ENCODE peak calls at places on chromosomes 13 and 19, in six cellular contexts. P is heart left ventricle, W is thoracic aorta, O is H9, I is pancreas, F is tibial artery. G is an unnamed sample.

GRCh38 chr13:43159007-43159406 is 135.6 kb downstream of the DNAJC15 start:
- DNase-seq in F (no peak), P (no peak), W (no peak), I (no peak), O (no peak), G (no peak)

GRCh38 chr13:44449999-44450821 is 76.6 kb downstream of the SERP2 start:
- DNase-seq in F (no peak), I (no peak), P (no peak), W (no peak), O (no peak), G (no peak)

GRCh38 chr19:824885-825284 is 2.8 kb upstream of the AZU1 start:
- DNase-seq in I (no peak), P (no peak), F (no peak), O (no peak), W (no peak), G (no peak)

GRCh38 chr19:32176591-32176990 is 168.8 kb upstream of the ZNF507 start:
- DNase-seq in P (no peak), O (no peak), W (no peak), I (no peak), F (no peak), G (peak; percentile 3)

GRCh38 chr19:42048992-42049391 is 21.0 kb downstream of the GRIK5 start:
- DNase-seq in O (no peak), F (no peak), I (no peak), P (no peak), W (no peak), G (peak; percentile 64)

GRCh38 chr19:18765224-18765623 is 25.9 kb downstream of the COMP start:
- DNase-seq in W (no peak), O (no peak), P (no peak), F (no peak), I (peak; percentile 69), G (peak; percentile 60)

GRCh38 chr13:45055198-45055901 is 65.0 kb upstream of the GTF2F2 start:
- DNase-seq in F (no peak), I (no peak), W (no peak), P (no peak), O (no peak), G (peak; percentile 30)

GRCh38 chr19:49553451-49554271 is 25.9 kb downstream of the RCN3 start:
- DNase-seq in W (no peak), F (no peak), I (peak; percentile 80), P (no peak), O (no peak), G (peak; percentile 77)

GRCh38 chr13:43054803-43055802 is 31.7 kb downstream of the DNAJC15 start:
- DNase-seq in I (no peak), O (peak; percentile 43), W (no peak), P (peak; percentile 52), F (no peak), G (peak; percentile 52)

GRCh38 chr13:21637296-21637695 is 33.3 kb upstream of the MICU2 start:
- DNase-seq in P (no peak), W (no peak), F (no peak), O (no peak), I (peak; percentile 16), G (peak; percentile 88)

GRCh38 chr13:108037348-108037747 is 178.0 kb downstream of the LIG4 start:
- DNase-seq in I (no peak), O (no peak), W (no peak), P (no peak), F (no peak), G (no peak)

GRCh38 chr19:36547001-36547732 is 19.1 kb upstream of the ZNF260 start:
- DNase-seq in I (no peak), F (no peak), W (no peak), P (no peak), O (no peak), G (no peak)

DNA sequence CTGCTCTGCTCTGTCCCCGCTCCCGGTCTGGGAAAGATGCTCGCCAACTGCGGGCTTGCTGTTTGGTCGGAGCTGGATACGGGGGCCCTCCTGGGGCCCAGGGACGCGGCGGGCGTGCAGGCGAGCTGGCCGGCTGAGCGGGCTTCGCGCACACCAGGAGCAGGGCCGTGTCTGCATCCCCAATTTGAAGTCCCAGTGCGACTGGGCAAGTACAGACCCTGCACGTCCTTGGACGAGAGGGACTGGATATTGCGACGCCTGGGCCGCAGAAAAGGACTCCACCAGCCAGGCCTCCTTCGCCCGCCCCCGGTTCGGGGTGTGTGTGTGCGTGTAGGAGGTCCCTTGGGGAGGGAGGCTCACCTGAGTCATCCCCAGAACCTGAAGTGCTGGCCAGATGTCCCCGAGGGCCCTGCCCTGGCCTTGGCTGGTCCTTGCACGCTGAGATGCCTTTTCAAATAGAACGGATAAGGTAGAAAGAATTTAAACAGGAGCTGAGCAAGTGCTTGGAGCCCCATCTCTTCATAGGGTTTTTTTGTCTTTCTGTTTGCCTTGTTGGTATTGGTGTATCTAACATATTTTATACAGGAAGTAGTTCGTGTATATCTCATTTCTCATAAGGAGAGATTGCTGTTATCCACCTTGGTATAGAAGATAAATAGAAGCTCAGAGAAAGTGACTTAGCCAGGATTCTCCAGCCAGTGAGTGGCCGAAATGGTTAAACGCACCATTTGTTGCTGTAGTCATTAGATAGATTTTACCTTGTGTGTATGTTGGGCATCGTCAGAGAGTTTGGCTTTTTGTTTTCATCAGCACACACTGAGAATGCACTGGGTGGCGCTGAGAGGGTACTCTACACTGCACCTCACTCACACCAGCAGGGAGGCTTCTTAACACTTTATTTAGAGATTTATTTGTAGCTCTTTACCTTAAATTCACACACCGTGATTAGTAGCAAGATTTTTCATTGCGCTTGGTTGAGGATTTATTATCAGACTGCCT is 1.1 kb downstream of the NAXD start:
- DNase-seq in F (peak; percentile 77), W (peak; percentile 30), P (no peak), O (no peak), I (peak; percentile 67), G (peak; percentile 52)
- TF ChIP-seq CTCF in F (no peak), W (no peak), P (no peak), O (peak; percentile 27), I (no peak), G (no peak)

DNA sequence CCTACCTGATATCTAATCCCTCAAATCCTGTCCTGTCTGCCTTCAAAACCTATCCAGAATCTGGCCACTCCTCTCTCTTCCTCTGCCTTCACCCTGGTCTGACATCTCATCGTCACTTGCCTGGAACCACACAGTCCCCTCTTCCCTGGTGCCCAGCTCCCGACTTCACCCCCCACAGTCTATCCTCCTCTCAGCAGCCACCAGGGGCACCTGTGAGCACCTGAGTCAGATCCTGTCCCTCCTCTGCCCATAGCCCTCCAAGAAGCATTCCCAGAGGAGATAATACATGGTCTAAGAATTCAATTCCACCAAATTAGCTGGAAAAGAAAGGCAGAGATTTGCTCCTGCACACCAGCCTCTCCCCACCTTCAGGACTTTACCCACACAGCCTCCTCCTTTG is 48.9 kb downstream of the ZNRF4 start:
- DNase-seq in P (no peak), I (no peak), F (no peak), W (no peak), O (peak; percentile 52), G (no peak)
- H3K9me3 ChIP-seq in P (peaks cover 35% of the 10 kb centered on the region), I (no peaks in the 10 kb centered on the region), F (peaks cover 37% of the 10 kb centered on the region), W (peaks cover 19% of the 10 kb centered on the region), O (peaks cover 7% of the 10 kb centered on the region), G (no peaks in the 10 kb centered on the region)

DNA sequence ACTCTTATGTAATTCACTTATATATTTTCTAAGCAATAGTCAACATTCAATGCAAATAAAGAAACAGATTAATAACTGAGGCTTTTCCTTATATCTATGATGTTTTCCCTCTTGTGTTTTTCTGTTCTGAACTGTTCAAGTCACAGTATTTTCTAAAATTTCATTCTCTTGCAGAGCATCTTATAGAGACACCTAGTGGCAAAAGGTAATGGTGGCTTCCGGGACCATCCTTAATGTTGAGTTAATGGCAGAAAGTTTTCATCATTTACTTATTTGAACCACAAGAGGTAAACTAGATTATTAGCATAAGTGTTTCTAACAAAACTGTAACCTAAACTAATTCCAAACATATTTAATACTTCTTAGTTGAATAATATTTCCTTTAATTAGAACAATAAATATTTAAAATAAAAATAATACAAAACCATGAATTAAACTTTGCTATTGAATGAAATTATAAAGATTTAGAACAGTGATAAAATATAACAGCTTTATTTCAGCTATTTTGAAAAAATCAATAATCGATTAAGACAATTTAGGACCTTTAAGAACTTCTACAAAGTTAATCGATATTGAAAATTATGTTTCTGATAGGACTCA is 1.7 kb upstream of the SLITRK5 start:
- DNase-seq in I (no peak), F (no peak), P (no peak), O (peak; percentile 30), W (no peak), G (no peak)
- H3K27me3 ChIP-seq in I (no peaks in the 10 kb centered on the region), F (no peaks in the 10 kb centered on the region), P (peaks cover 15% of the 10 kb centered on the region), O (peaks cover 11% of the 10 kb centered on the region), W (peaks cover 4% of the 10 kb centered on the region), G (peaks cover 27% of the 10 kb centered on the region)

GRCh38 chr19:12676384-12676792 is 5.3 kb downstream of the DHPS start:
- DNase-seq in P (peak; percentile 73), I (peak; percentile 85), W (no peak), F (peak; percentile 86), O (peak; percentile 92), G (peak; percentile 91)
- TF ChIP-seq CTCF in P (peak; percentile 70), I (peak; percentile 84), W (peak; percentile 92), F (peak; percentile 75), O (peak; percentile 92), G (peak; percentile 82)

GRCh38 chr19:54554896-54555295 is 18.7 kb upstream of the LILRA2 start:
- DNase-seq in F (no peak), I (no peak), P (no peak), O (no peak), W (no peak), G (no peak)

GRCh38 chr19:54554006-54554405 is 19.6 kb upstream of the LILRA2 start:
- DNase-seq in F (no peak), I (no peak), W (no peak), P (no peak), O (no peak), G (no peak)

GRCh38 chr19:54551293-54551692 is 22.3 kb upstream of the LILRA2 start:
- DNase-seq in O (no peak), F (no peak), W (no peak), P (no peak), I (no peak), G (no peak)

GRCh38 chr19:54551950-54552912 is 21.4 kb upstream of the LILRA2 start:
- DNase-seq in W (no peak), I (no peak), F (no peak), P (no peak), O (no peak), G (peak; percentile 27)

GRCh38 chr19:54552913-54553310 is 20.7 kb upstream of the LILRA2 start:
- DNase-seq in F (no peak), I (no peak), W (no peak), O (no peak), P (no peak), G (no peak)
- H3K9me3 ChIP-seq in F (no peaks in the 10 kb centered on the region), I (no peaks in the 10 kb centered on the region), W (no peaks in the 10 kb centered on the region), O (peaks cover 79% of the 10 kb centered on the region), P (no peaks in the 10 kb centered on the region), G (no peaks in the 10 kb centered on the region)

GRCh38 chr19:47423203-47423882 is 4.0 kb upstream of the MEIS3 start:
- DNase-seq in O (no peak), P (no peak), I (no peak), W (no peak), F (no peak), G (no peak)
- H3K27me3 ChIP-seq in O (peaks cover 27% of the 10 kb centered on the region), P (peaks cover 12% of the 10 kb centered on the region), I (no peaks in the 10 kb centered on the region), W (peaks cover 35% of the 10 kb centered on the region), F (no peaks in the 10 kb centered on the region), G (peaks cover 41% of the 10 kb centered on the region)

DNA sequence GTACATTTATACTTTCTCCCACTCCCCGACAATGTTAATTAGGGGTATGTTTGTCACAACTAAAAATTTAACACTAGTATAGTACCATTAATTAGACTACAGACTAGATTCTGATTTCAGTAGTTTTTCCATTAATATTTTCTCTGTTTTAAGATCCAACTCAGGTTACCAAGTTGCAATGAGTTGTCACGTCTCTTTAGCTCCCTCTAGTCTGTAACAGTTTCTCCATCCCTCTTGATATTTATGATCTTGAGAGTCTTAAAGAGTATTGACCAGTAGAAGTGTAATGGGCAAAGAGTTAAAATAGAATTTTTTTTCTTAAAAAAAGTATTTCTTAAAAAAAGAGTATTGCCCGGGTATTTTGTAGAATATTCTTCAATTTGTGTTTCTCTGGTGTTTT is 598.1 kb downstream of the TBC1D4 start:
- DNase-seq in O (no peak), P (no peak), W (no peak), I (no peak), F (no peak), G (no peak)
- TF ChIP-seq CTCF in O (peak; percentile 39), P (no peak), W (no peak), I (no peak), F (no peak), G (no peak)

G was measured in colonic mucosa.